ENCODE peak calls at places on chromosomes 4 and X, in eight cellular contexts. Q, N, K, E, H, C, Y and G are unnamed samples.

GRCh38 chr4:60857354-60857753 is 342.8 kb upstream of the ADGRL3 start:
- DNase-seq in C (no peak), N (no peak), Q (no peak), K (no peak), H (no peak), Y (no peak), E (no peak), G (no peak)

GRCh38 chr4:87502580-87503238 is 26.5 kb downstream of the SPARCL1 start:
- DNase-seq in H (no peak), Q (no peak), E (no peak), K (no peak), Y (no peak), C (no peak), N (peak; percentile 23), G (no peak)

GRCh38 chr4:1570291-1571164 is 113.6 kb downstream of the FAM53A start:
- DNase-seq in C (no peak), E (peak; percentile 14), Y (peak; percentile 57), H (no peak), K (no peak), Q (no peak), N (no peak), G (no peak)

GRCh38 chr4:108425988-108426387 is 194.4 kb upstream of the RPL34 start:
- DNase-seq in N (peak; percentile 94), C (no peak), H (no peak), E (no peak), Y (no peak), K (no peak), Q (no peak), G (no peak)

GRCh38 chr4:25976780-25977179 is 62.8 kb downstream of the SMIM20 start:
- DNase-seq in K (no peak), H (no peak), N (no peak), Q (no peak), E (no peak), Y (no peak), C (no peak), G (no peak)

GRCh38 chr4:94363136-94363655 is 20.6 kb upstream of the HPGDS start:
- DNase-seq in E (no peak), C (no peak), N (no peak), H (no peak), Y (no peak), K (no peak), Q (no peak), G (no peak)

GRCh38 chr4:19349416-19349815 is 902.3 kb upstream of the SLIT2 start:
- DNase-seq in K (no peak), E (no peak), Y (no peak), Q (no peak), H (no peak), C (no peak), N (no peak), G (no peak)

GRCh38 chr4:77564231-77564630 is 41.4 kb upstream of the CXCL13 start:
- DNase-seq in Q (peak; percentile 40), H (peak; percentile 91), K (peak; percentile 15), Y (no peak), E (no peak), N (no peak), C (peak; percentile 23), G (no peak)

GRCh38 chr4:174217273-174218126 is 66.0 kb downstream of the FBXO8 start:
- DNase-seq in K (peak; percentile 39), Y (no peak), E (peak; percentile 51), N (peak; percentile 37), C (no peak), Q (no peak), H (peak; percentile 32), G (no peak)

GRCh38 chr4:108988514-108989195 is 225.8 kb upstream of the ETNPPL start:
- DNase-seq in C (no peak), Q (no peak), Y (no peak), N (peak; percentile 59), K (no peak), E (no peak), H (no peak), G (no peak)

GRCh38 chr4:82851902-82852750 is 38.8 kb downstream of the SEC31A start:
- DNase-seq in N (peak; percentile 49), Q (no peak), Y (no peak), C (no peak), E (no peak), K (no peak), H (no peak), G (no peak)

GRCh38 chrX:23786268-23786815 is 3.4 kb downstream of the SAT1 start:
- DNase-seq in K (no peak), Q (no peak), N (no peak), Y (no peak), H (no peak), E (no peak), C (no peak), G (no peak)

GRCh38 chrX:23785564-23785963 is 2.6 kb downstream of the SAT1 start:
- DNase-seq in K (no peak), N (no peak), Q (no peak), E (no peak), Y (no peak), H (no peak), C (no peak), G (no peak)

GRCh38 chrX:23783569-23784486 is 855 bp downstream of the SAT1 start:
- DNase-seq in H (no peak), Y (no peak), E (no peak), C (no peak), K (no peak), N (no peak), Q (no peak), G (no peak)

GRCh38 chrX:23782863-23783568 is at the start of gene SAT1:
- DNase-seq in Y (peak; percentile 97), N (peak; percentile 91), C (peak; percentile 95), H (peak; percentile 95), Q (peak; percentile 91), K (peak; percentile 96), E (peak; percentile 96), G (peak; percentile 88)

GRCh38 chrX:23784487-23785301 is 1.7 kb downstream of the SAT1 start:
- DNase-seq in Y (no peak), H (no peak), E (no peak), K (no peak), N (peak; percentile 88), C (peak; percentile 39), Q (no peak), G (no peak)
- TF ChIP-seq POLR2A in Y (no peak), H (no peak), E (no peak), K (no peak), N (peak; percentile 45), C (no peak), Q (no peak), G (no peak)

DNA sequence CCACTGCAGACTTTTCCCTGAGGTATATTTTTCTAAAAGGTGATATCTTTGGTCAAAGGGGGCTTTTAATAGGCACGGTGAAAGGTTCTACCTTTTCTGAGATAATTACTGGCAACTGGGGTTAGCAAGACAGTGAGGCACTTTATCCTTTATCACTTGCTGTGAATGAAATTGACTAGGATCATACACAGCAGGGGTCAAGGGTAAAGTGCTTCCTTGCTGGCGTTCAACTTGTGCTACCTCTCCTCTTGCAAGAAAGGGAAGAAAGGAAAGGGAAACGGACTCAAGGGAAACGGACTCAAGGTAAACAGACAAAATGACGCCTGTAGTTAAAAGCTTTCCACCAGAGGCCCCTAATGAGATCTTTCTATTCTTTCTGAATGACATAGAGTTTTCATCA is 78.6 kb upstream of the RAPGEF2 start:
- DNase-seq in H (no peak), Q (no peak), C (no peak), N (no peak), K (no peak), E (no peak), Y (no peak), G (no peak)
- H3K27ac ChIP-seq in H (no peak overlapping the region), Q (no peak overlapping the region), C (no peak overlapping the region), N (no peak overlapping the region), K (no peak overlapping the region), E (no peak overlapping the region), Y (no peak overlapping the region), G (no peak overlapping the region)

GRCh38 chr4:81806485-81806884 is 334.8 kb upstream of the RASGEF1B start:
- DNase-seq in E (no peak), Y (no peak), K (no peak), Q (no peak), N (no peak), C (no peak), H (no peak), G (no peak)

GRCh38 chr4:81802308-81802846 is 330.7 kb upstream of the RASGEF1B start:
- DNase-seq in K (no peak), E (no peak), C (no peak), Y (no peak), Q (no peak), N (no peak), H (no peak), G (no peak)

GRCh38 chr4:81807386-81807785 is 335.7 kb upstream of the RASGEF1B start:
- DNase-seq in N (no peak), Y (no peak), Q (no peak), C (no peak), K (no peak), E (no peak), H (no peak), G (no peak)

GRCh38 chr4:81807927-81808672 is 336.4 kb upstream of the RASGEF1B start:
- DNase-seq in Q (no peak), E (no peak), C (no peak), Y (no peak), H (no peak), K (no peak), N (no peak), G (no peak)

DNA sequence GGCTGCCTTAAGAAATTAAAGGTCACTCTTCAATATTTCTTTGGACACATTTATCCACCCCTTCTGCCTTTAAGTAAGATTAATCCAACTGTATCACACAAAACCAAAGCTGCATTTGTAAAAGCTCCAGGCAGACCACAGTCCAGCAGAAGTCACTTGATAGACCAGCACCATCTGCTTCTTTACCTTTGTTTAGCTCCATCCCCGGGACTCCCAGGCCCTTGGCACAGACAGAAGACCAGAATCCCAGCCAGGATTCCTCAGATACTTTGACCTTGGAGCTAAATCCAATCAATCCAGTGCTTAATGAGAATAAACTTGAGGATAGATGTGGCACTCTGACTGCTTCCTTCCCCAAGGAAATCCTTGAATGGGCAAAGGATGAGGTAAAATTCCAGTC is 333.1 kb upstream of the RASGEF1B start:
- DNase-seq in N (no peak), Y (no peak), C (no peak), K (no peak), Q (no peak), H (no peak), E (no peak), G (no peak)
- H3K4me1 ChIP-seq in N (no peaks in the 10 kb centered on the region), Y (peaks cover 10% of the 10 kb centered on the region), C (no peaks in the 10 kb centered on the region), K (no peaks in the 10 kb centered on the region), Q (no peaks in the 10 kb centered on the region), H (peaks cover 4% of the 10 kb centered on the region), E (no peaks in the 10 kb centered on the region), G (peaks cover 9% of the 10 kb centered on the region)

DNA sequence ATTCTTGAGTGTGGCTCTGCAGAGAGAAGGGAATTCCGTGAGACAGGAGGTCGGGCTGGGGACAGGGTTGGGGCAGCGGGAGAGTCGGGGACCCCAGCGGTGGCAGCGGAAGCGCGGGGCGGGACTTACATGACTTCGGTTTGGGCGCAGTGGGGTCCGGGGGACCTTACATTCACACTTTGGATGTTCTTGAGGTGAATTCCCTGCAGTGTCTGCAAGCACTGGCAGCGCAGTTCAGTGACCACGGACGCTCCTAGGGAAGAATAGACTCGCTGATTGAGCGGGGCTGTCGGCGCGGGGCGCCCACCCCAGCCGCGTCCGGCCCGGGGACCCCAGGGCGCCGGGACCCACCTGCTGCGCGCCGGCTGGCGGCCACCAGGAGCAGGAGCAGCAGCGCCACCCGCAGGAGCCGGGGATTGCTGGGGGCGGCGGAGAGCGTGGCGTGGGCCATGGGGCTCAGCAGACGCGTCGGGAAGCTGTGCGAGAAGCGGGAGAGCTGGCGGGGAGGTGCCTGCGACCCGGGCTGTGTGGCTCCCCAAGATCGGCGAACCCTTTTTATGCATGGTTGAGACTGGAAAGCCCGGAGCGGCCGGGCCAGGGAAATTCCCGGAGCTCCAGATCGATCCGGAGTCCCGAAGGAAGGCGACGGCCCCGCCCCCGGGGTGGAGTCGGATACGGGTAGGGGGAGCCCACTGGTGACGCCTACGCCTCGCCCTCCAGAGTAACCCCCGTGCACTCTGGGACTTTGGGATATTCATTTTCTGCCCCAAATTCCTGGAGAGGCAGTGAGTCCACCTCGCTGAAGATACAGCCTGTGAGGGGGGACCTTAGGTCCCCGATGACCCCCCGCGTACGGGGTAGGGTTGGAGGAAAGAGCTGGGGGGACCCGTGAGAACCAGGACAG is at the start of gene CXCL3:
- DNase-seq in K (peak; percentile 74), Q (peak; percentile 35), N (peak; percentile 40), C (peak; percentile 34), Y (peak; percentile 84), E (peak; percentile 68), H (peak; percentile 67), G (no peak)
- TF ChIP-seq POLR2A in K (no peak), Q (no peak), N (peak; percentile 20), C (no peak), Y (no peak), E (peak; percentile 22), H (no peak), G (peak; percentile 20)